ENCODE peak calls at places on chromosomes 11 and 22, in five cellular contexts. U is activated effector memory CD4-positive, alpha-beta T cell treated with Interleukin-2 at 50 U/mL for 16 hours; I is fibroblast of mammary gland; T is T-cell; G is iPS DF 6.9. Y is an unnamed sample.

GRCh38 chr11:31882951-31883392 is 71.8 kb upstream of the PAX6 start:
- DNase-seq in U (no peak), I (no peak), T (no peak), G (no peak), Y (no peak)

GRCh38 chr11:33919645-33920044 is 27.8 kb upstream of the LMO2 start:
- DNase-seq in U (no peak), I (no peak), T (no peak), G (no peak), Y (no peak)

GRCh38 chr11:83292709-83293435 is 6.7 kb upstream of the CCDC90B start:
- DNase-seq in U (no peak), I (peak; percentile 78), T (no peak), G (peak; percentile 48), Y (peak; percentile 84)

GRCh38 chr11:64238076-64238475 is 2.8 kb upstream of the FKBP2 start:
- DNase-seq in U (no peak), I (no peak), T (no peak), G (no peak), Y (no peak)

GRCh38 chr11:72191961-72192381 is at the start of gene FOLR1:
- DNase-seq in U (no peak), I (no peak), T (no peak), G (no peak), Y (no peak)

GRCh38 chr11:129694538-129694937 is 121.1 kb upstream of the TMEM45B start:
- DNase-seq in U (no peak), I (no peak), T (no peak), G (no peak), Y (no peak)

GRCh38 chr11:33802414-33802950 is 28.2 kb upstream of the FBXO3 start:
- DNase-seq in U (no peak), I (peak; percentile 84), T (no peak), G (peak; percentile 87), Y (peak; percentile 88)

GRCh38 chr11:73391665-73392064 is 15.5 kb downstream of the RELT start:
- DNase-seq in U (no peak), I (no peak), T (no peak), G (no peak), Y (no peak)

GRCh38 chr11:65814131-65814959 is 19.4 kb upstream of the SNX32 start:
- DNase-seq in U (no peak), I (peak; percentile 86), T (no peak), G (no peak), Y (peak; percentile 39)

GRCh38 chr22:30426395-30427353 is 1.1 kb downstream of the MTFP1 start:
- DNase-seq in U (peak; percentile 78), I (peak; percentile 78), T (peak; percentile 79), G (peak; percentile 87), Y (peak; percentile 67)

GRCh38 chr11:27807594-27807993 is 107.3 kb upstream of the BDNF start:
- DNase-seq in U (no peak), I (peak; percentile 31), T (no peak), G (no peak), Y (peak; percentile 17)

GRCh38 chr11:124080319-124081001 is 34.8 kb upstream of the VWA5A start:
- DNase-seq in U (no peak), I (no peak), T (no peak), G (no peak), Y (no peak)

GRCh38 chr11:79860336-79860735 is 419.5 kb upstream of the TENM4 start:
- DNase-seq in U (no peak), I (no peak), T (no peak), G (no peak), Y (no peak)

GRCh38 chr11:74306440-74307175 is 4.8 kb downstream of the P4HA3 start:
- DNase-seq in U (no peak), I (peak; percentile 69), T (no peak), G (no peak), Y (peak; percentile 64)

GRCh38 chr22:42848941-42849340 is 8.1 kb downstream of the ARFGAP3 start:
- DNase-seq in U (no peak), I (no peak), T (no peak), G (no peak), Y (no peak)

GRCh38 chr11:47924184-47924671 is 56.1 kb upstream of the PTPRJ start:
- DNase-seq in U (no peak), I (peak; percentile 80), T (no peak), G (no peak), Y (peak; percentile 70)

GRCh38 chr22:36185828-36186624 is 15.6 kb downstream of the APOL4 start:
- DNase-seq in U (no peak), I (no peak), T (no peak), G (no peak), Y (no peak)

GRCh38 chr22:47626428-47627390 is 864.3 kb downstream of the TBC1D22A start:
- DNase-seq in U (no peak), I (no peak), T (no peak), G (no peak), Y (no peak)

GRCh38 chr22:44026630-44027511 is 2.8 kb downstream of the PARVB start:
- DNase-seq in U (peak; percentile 31), I (peak; percentile 42), T (peak; percentile 32), G (no peak), Y (no peak)

GRCh38 chr11:8793114-8793777 is 110.7 kb downstream of the RPL27A start:
- DNase-seq in U (no peak), I (peak; percentile 57), T (no peak), G (no peak), Y (no peak)

GRCh38 chr11:867856-868358 is 25.3 kb downstream of the TSPAN4 start:
- DNase-seq in U (no peak), I (no peak), T (no peak), G (no peak), Y (no peak)

GRCh38 chr11:129286813-129287212 is 88.8 kb upstream of the BARX2 start:
- DNase-seq in U (no peak), I (no peak), T (no peak), G (no peak), Y (no peak)

GRCh38 chr11:27592111-27592780 is 85.7 kb upstream of the LIN7C start:
- DNase-seq in U (no peak), I (no peak), T (no peak), G (no peak), Y (peak; percentile 59)

GRCh38 chr11:64786308-64786707 is 8.0 kb upstream of the SF1 start:
- DNase-seq in U (no peak), I (no peak), T (no peak), G (no peak), Y (no peak)

GRCh38 chr22:45502215-45503070 is at the start of gene FBLN1:
- DNase-seq in U (no peak), I (no peak), T (no peak), G (no peak), Y (no peak)

Y was measured in fibroblast of the aortic adventitia.